ENCODE peak calls at places on chromosomes 16 and 17, in six cellular contexts. One of them, this sample, is unnamed.

GRCh38 chr17:27879987-27880608 is 13.1 kb downstream of the LYRM9 start:
- DNase-seq in astrocyte: peak; percentile 9
- DNase-seq in fibroblast of lung: peak; percentile 50
- DNase-seq in right atrium auricular region: no peak
- DNase-seq in upper lobe of left lung: no peak
- DNase-seq in SJSA1: peak; percentile 41
- DNase-seq in this sample: no peak

GRCh38 chr16:71854369-71854948 is 8.7 kb downstream of the ATXN1L start:
- DNase-seq in astrocyte: no peak
- DNase-seq in fibroblast of lung: no peak
- DNase-seq in right atrium auricular region: no peak
- DNase-seq in upper lobe of left lung: no peak
- DNase-seq in SJSA1: no peak
- DNase-seq in this sample: no peak

GRCh38 chr16:4847774-4848587 is 700 bp downstream of the UBN1 start:
- DNase-seq in astrocyte: peak; percentile 51
- DNase-seq in fibroblast of lung: peak; percentile 65
- DNase-seq in right atrium auricular region: peak; percentile 63
- DNase-seq in upper lobe of left lung: peak; percentile 92
- DNase-seq in SJSA1: peak; percentile 48
- DNase-seq in this sample: no peak

GRCh38 chr16:86398201-86398600 is 112.1 kb upstream of the FOXF1 start:
- DNase-seq in astrocyte: peak; percentile 30
- DNase-seq in fibroblast of lung: no peak
- DNase-seq in right atrium auricular region: no peak
- DNase-seq in upper lobe of left lung: no peak
- DNase-seq in SJSA1: no peak
- DNase-seq in this sample: no peak

GRCh38 chr17:39740357-39741111 is 2.8 kb downstream of the GRB7 start:
- DNase-seq in astrocyte: no peak
- DNase-seq in fibroblast of lung: peak; percentile 11
- DNase-seq in right atrium auricular region: no peak
- DNase-seq in upper lobe of left lung: no peak
- DNase-seq in SJSA1: peak; percentile 32
- DNase-seq in this sample: no peak

GRCh38 chr16:56423584-56424403 is 1.6 kb downstream of the AMFR start:
- DNase-seq in astrocyte: no peak
- DNase-seq in fibroblast of lung: peak; percentile 14
- DNase-seq in right atrium auricular region: no peak
- DNase-seq in upper lobe of left lung: no peak
- DNase-seq in SJSA1: no peak
- DNase-seq in this sample: no peak

GRCh38 chr17:31453896-31454295 is 62.4 kb downstream of the RAB11FIP4 start:
- DNase-seq in astrocyte: no peak
- DNase-seq in fibroblast of lung: no peak
- DNase-seq in right atrium auricular region: no peak
- DNase-seq in upper lobe of left lung: no peak
- DNase-seq in SJSA1: no peak
- DNase-seq in this sample: no peak

GRCh38 chr17:2391597-2392251 is 9.1 kb downstream of the MNT start:
- DNase-seq in astrocyte: no peak
- DNase-seq in fibroblast of lung: no peak
- DNase-seq in right atrium auricular region: no peak
- DNase-seq in upper lobe of left lung: no peak
- DNase-seq in SJSA1: no peak
- DNase-seq in this sample: no peak

GRCh38 chr16:17743578-17743977 is 272.8 kb upstream of the XYLT1 start:
- DNase-seq in astrocyte: no peak
- DNase-seq in fibroblast of lung: no peak
- DNase-seq in right atrium auricular region: no peak
- DNase-seq in upper lobe of left lung: peak; percentile 40
- DNase-seq in SJSA1: no peak
- DNase-seq in this sample: no peak

GRCh38 chr16:10684541-10685151 is 10.1 kb downstream of the TEKT5 start:
- DNase-seq in astrocyte: no peak
- DNase-seq in fibroblast of lung: no peak
- DNase-seq in right atrium auricular region: peak; percentile 54
- DNase-seq in upper lobe of left lung: no peak
- DNase-seq in SJSA1: no peak
- DNase-seq in this sample: no peak

GRCh38 chr16:86261379-86261778 is 248.9 kb upstream of the FOXF1 start:
- DNase-seq in astrocyte: no peak
- DNase-seq in fibroblast of lung: peak; percentile 23
- DNase-seq in right atrium auricular region: no peak
- DNase-seq in upper lobe of left lung: no peak
- DNase-seq in SJSA1: no peak
- DNase-seq in this sample: no peak

GRCh38 chr16:4966736-4967453 is 8.8 kb downstream of the SEC14L5 start:
- DNase-seq in astrocyte: no peak
- DNase-seq in fibroblast of lung: no peak
- DNase-seq in right atrium auricular region: no peak
- DNase-seq in upper lobe of left lung: no peak
- DNase-seq in SJSA1: no peak
- DNase-seq in this sample: no peak

GRCh38 chr16:50263060-50263909 is 3.1 kb upstream of the ADCY7 start:
- DNase-seq in astrocyte: no peak
- DNase-seq in fibroblast of lung: no peak
- DNase-seq in right atrium auricular region: no peak
- DNase-seq in upper lobe of left lung: no peak
- DNase-seq in SJSA1: no peak
- DNase-seq in this sample: no peak

GRCh38 chr16:56812884-56813283 is 52.1 kb upstream of the SLC12A3 start:
- DNase-seq in astrocyte: peak; percentile 53
- DNase-seq in fibroblast of lung: peak; percentile 50
- DNase-seq in right atrium auricular region: no peak
- DNase-seq in upper lobe of left lung: no peak
- DNase-seq in SJSA1: no peak
- DNase-seq in this sample: no peak

GRCh38 chr17:8155341-8156173 is 3.4 kb upstream of the PER1 start:
- DNase-seq in astrocyte: no peak
- DNase-seq in fibroblast of lung: peak; percentile 33
- DNase-seq in right atrium auricular region: no peak
- DNase-seq in upper lobe of left lung: no peak
- DNase-seq in SJSA1: peak; percentile 6
- DNase-seq in this sample: no peak

GRCh38 chr16:50318796-50319578 is 49.8 kb downstream of the BRD7 start:
- DNase-seq in astrocyte: no peak
- DNase-seq in fibroblast of lung: no peak
- DNase-seq in right atrium auricular region: no peak
- DNase-seq in upper lobe of left lung: no peak
- DNase-seq in SJSA1: no peak
- DNase-seq in this sample: no peak

GRCh38 chr17:57911834-57912673 is 43.2 kb downstream of the CUEDC1 start:
- DNase-seq in astrocyte: peak; percentile 68
- DNase-seq in fibroblast of lung: peak; percentile 58
- DNase-seq in right atrium auricular region: peak; percentile 94
- DNase-seq in upper lobe of left lung: no peak
- DNase-seq in SJSA1: peak; percentile 52
- DNase-seq in this sample: no peak

GRCh38 chr16:714079-714478 is 839 bp upstream of the METRN start:
- DNase-seq in astrocyte: no peak
- DNase-seq in fibroblast of lung: no peak
- DNase-seq in right atrium auricular region: no peak
- DNase-seq in upper lobe of left lung: no peak
- DNase-seq in SJSA1: no peak
- DNase-seq in this sample: no peak

GRCh38 chr16:716768-717325 is 1.9 kb downstream of the METRN start:
- DNase-seq in astrocyte: no peak
- DNase-seq in fibroblast of lung: no peak
- DNase-seq in right atrium auricular region: no peak
- DNase-seq in upper lobe of left lung: peak; percentile 78
- DNase-seq in SJSA1: no peak
- DNase-seq in this sample: no peak

GRCh38 chr16:716250-716607 is 1.3 kb downstream of the METRN start:
- DNase-seq in astrocyte: peak; percentile 29
- DNase-seq in fibroblast of lung: peak; percentile 54
- DNase-seq in right atrium auricular region: no peak
- DNase-seq in upper lobe of left lung: peak; percentile 68
- DNase-seq in SJSA1: no peak
- DNase-seq in this sample: no peak

GRCh38 chr16:715448-716249 is 731 bp downstream of the METRN start:
- DNase-seq in astrocyte: no peak
- DNase-seq in fibroblast of lung: peak; percentile 18
- DNase-seq in right atrium auricular region: no peak
- DNase-seq in upper lobe of left lung: peak; percentile 89
- DNase-seq in SJSA1: peak; percentile 59
- DNase-seq in this sample: no peak

DNA sequence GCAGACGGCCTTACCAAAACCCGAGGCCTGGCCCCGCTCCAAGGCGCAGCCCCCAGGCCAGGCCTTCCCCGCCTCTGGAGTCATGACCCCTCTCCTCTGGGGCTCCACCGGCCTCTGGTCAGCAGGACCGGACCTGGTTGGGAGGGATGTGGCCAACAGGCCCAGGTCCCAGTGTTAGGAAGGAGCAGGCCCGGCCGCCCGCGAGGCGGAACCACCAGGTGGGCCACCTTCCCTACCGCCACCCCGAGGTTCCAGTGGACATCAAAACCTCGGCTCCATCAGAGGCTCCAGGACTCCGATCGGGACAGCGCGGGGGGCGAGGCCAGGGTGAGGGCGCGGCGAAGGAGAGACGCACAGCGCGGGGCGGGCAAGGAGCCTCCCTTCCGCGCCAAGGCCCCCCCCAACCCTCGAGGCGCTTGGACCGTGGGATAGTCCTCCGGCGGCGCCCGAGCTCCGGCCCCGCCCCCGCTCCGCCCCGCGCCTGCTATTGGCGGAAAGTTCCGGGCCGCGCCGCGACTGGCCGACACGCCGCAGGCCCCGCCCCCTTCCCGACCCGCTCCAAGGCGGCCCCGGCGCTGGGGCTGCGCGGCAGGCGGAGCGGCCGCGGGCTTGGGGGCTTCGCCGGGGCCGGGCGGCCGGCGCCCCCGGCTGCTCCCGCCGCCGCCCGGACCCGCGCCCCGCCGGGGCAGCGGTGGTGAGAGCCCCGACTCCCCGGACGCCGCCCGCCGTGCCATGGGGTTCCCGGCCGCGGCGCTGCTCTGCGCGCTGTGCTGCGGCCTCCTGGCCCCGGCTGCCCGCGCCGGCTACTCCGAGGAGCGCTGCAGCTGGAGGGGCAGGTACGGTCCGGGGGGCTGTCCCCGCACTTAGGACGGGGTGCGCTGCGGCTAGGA is at the start of gene METRN:
- DNase-seq in astrocyte: peak; percentile 65
- DNase-seq in fibroblast of lung: peak; percentile 76
- DNase-seq in right atrium auricular region: peak; percentile 90
- DNase-seq in upper lobe of left lung: peak; percentile 99
- DNase-seq in SJSA1: peak; percentile 84
- DNase-seq in this sample: no peak
- H3K4me3 ChIP-seq in astrocyte: peak within 1 kb of the TSS; percentile 54
- H3K4me3 ChIP-seq in fibroblast of lung: peak within 1 kb of the TSS; percentile 27
- H3K4me3 ChIP-seq in right atrium auricular region: peak within 1 kb of the TSS; percentile 73
- H3K4me3 ChIP-seq in upper lobe of left lung: peak within 1 kb of the TSS; percentile 85
- H3K4me3 ChIP-seq in SJSA1: peak within 1 kb of the TSS; percentile 62
- H3K4me3 ChIP-seq in this sample: peak within 1 kb of the TSS; percentile 65

DNA sequence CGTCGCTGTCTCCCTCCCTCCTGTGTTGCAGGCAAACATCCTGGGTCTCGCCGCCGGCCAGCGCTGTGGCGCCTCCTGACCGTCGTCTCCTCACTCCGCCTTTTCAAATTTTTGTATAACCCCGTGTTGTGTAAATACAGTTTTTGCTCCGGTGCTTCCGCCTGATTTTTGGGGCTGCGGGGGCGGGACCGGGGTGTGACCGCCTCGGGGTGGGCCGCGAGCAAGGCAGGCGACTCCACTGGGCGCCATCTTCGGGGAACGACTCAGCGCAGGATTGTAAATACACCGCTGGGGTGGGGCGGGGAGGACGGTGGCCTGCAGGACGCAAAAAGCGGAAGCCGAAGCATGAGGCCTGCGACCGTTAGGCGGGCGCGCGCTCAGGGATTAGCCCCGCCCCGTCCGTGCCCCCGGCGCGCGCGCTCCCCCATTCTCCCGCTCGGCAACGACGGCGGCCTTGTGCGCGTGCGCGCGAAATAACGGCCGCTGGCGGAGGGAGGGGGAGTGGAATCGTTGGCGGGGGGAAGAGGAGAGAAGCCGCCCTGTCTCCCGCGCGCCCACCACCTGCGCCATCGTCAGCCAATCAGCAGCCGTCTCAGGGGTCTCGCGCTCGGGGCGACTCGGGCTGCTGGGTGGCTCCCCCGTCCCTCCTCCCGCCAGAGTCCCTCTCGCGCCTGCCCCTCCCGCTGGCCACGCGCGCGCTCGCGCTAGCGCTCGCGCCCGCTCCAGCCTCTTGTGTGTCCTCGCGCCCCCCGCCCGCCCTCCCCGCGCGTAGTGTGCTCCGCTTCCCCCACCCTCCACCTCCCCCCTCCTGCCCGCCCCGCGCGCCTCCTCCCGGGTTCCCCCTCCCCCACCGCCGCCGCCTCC is 865 bp upstream of the MAZ start:
- DNase-seq in astrocyte: peak; percentile 94
- DNase-seq in fibroblast of lung: peak; percentile 98
- DNase-seq in right atrium auricular region: peak; percentile 98
- DNase-seq in upper lobe of left lung: peak; percentile 99
- DNase-seq in SJSA1: peak; percentile 99
- DNase-seq in this sample: peak; percentile 83
- H3K4me3 ChIP-seq in astrocyte: peak overlapping the region; percentile 74
- H3K4me3 ChIP-seq in fibroblast of lung: peak overlapping the region; percentile 82
- H3K4me3 ChIP-seq in right atrium auricular region: peak overlapping the region; percentile 62
- H3K4me3 ChIP-seq in upper lobe of left lung: peak overlapping the region; percentile 93
- H3K4me3 ChIP-seq in SJSA1: peak overlapping the region; percentile 47
- H3K4me3 ChIP-seq in this sample: peak overlapping the region; percentile 86

GRCh38 chr17:77143306-77143705 is 2.5 kb downstream of the SEC14L1 start:
- DNase-seq in astrocyte: no peak
- DNase-seq in fibroblast of lung: no peak
- DNase-seq in right atrium auricular region: no peak
- DNase-seq in upper lobe of left lung: no peak
- DNase-seq in SJSA1: no peak
- DNase-seq in this sample: no peak
- H3K4me3 ChIP-seq in astrocyte: no peak overlapping the region
- H3K4me3 ChIP-seq in fibroblast of lung: no peak overlapping the region
- H3K4me3 ChIP-seq in right atrium auricular region: peak overlapping the region; percentile 16
- H3K4me3 ChIP-seq in upper lobe of left lung: peak overlapping the region; percentile 1
- H3K4me3 ChIP-seq in SJSA1: no peak overlapping the region
- H3K4me3 ChIP-seq in this sample: no peak overlapping the region

DNA sequence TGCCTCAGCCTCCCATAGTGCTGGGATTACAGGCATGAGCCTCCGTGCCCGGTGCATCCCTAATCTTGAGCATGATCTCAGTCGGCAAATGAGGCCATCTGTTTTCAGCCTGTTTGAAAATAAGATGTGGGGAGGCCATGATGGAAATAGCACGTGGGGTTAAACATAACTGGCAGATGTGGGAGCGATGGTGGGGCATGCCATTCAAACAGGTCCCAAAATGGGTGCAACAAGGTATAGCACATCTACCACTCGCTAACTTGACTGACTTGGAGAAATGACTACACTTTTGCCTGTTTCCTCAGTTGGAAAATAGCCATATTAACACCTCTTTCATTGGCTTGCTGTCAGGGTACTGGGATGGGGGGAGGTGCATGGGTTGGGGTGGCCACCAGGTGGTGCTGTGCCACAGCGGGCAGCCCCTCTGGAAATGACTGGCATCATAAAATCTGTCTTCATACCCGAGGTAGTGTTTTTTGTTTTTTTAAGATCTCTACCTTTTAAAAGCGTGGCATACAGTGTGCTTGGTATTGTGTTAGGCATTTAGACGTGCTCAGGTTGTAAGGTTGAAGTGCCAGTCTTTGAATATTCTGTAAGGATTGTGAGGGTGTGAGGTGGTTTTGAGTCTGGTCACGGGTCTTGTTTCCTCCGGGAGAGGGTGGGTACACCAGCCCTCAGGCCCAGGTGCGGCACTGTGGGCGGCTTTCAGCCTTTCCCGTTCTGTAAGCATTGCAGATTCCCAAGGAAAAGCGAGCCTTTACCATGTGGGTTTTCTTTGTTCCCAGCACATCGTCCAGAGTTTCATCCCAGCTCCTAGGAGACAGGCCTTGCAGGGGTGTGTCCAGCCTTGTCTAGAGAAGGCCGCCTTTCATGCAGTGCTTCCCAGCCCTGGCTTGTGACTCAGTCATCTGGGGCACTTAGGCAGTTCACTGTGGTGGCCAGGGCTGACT is 2.9 kb upstream of the TTYH2 start:
- DNase-seq in astrocyte: peak; percentile 65
- DNase-seq in fibroblast of lung: peak; percentile 62
- DNase-seq in right atrium auricular region: peak; percentile 79
- DNase-seq in upper lobe of left lung: peak; percentile 91
- DNase-seq in SJSA1: peak; percentile 64
- DNase-seq in this sample: no peak
- H3K4me3 ChIP-seq in astrocyte: no peak overlapping the region
- H3K4me3 ChIP-seq in fibroblast of lung: no peak overlapping the region
- H3K4me3 ChIP-seq in right atrium auricular region: no peak overlapping the region
- H3K4me3 ChIP-seq in upper lobe of left lung: no peak overlapping the region
- H3K4me3 ChIP-seq in SJSA1: no peak overlapping the region
- H3K4me3 ChIP-seq in this sample: no peak overlapping the region

This sample was measured in AG04449.